ENCODE peak calls at places on chromosome 12, in eight cellular contexts. V is G401, D is naive B cell, H is heart left ventricle, T is non-pigmented ciliary epithelial cell, B is HFFc6, Y is A172, W is mesenchymal stem cell. J is an unnamed sample.

GRCh38 chr12:113222730-113223531 is 1.7 kb downstream of the TPCN1 start:
- DNase-seq in V (peak), Y (peak), W (peak), T (peak), D (peak), B (peak), H (peak), J (no peak)

GRCh38 chr12:71183018-71183417 is 25.2 kb upstream of the TSPAN8 start:
- DNase-seq in B (no peak), H (no peak), W (peak), Y (peak), V (no peak), D (no peak), T (peak), J (peak)

GRCh38 chr12:122999196-122999946 is 18.9 kb downstream of the ARL6IP4 start:
- DNase-seq in H (no peak), Y (no peak), W (no peak), V (no peak), T (no peak), D (no peak), B (no peak), J (no peak)

GRCh38 chr12:54273981-54274380 is 5.9 kb downstream of the CBX5 start:
- DNase-seq in D (no peak), T (no peak), B (no peak), V (peak), H (no peak), W (no peak), Y (no peak), J (no peak)

GRCh38 chr12:4228122-4228580 is 45.4 kb upstream of the CCND2 start:
- DNase-seq in Y (no peak), V (no peak), H (no peak), W (no peak), T (no peak), D (no peak), B (no peak), J (no peak)

GRCh38 chr12:27549801-27550652 is 26.0 kb downstream of the PPFIBP1 start:
- DNase-seq in T (peak), W (peak), V (no peak), D (no peak), Y (peak), H (peak), B (peak), J (peak)

GRCh38 chr12:11795192-11795909 is 145.9 kb downstream of the ETV6 start:
- DNase-seq in Y (no peak), V (no peak), T (no peak), W (no peak), D (no peak), H (no peak), B (no peak), J (no peak)

GRCh38 chr12:112368856-112369255 is 13.4 kb downstream of the HECTD4 start:
- DNase-seq in H (no peak), W (no peak), T (no peak), B (no peak), D (no peak), Y (no peak), V (peak), J (no peak)

GRCh38 chr12:127293507-127294310 is 973.3 kb upstream of the TMEM132C start:
- DNase-seq in B (peak), W (peak), T (no peak), H (peak), D (no peak), V (no peak), Y (peak), J (peak)

GRCh38 chr12:62805517-62805916 is 129.4 kb downstream of the PPM1H start:
- DNase-seq in W (no peak), Y (no peak), H (no peak), D (no peak), T (no peak), B (no peak), V (no peak), J (no peak)

GRCh38 chr12:97404549-97404948 is 58.1 kb upstream of the RMST start:
- DNase-seq in H (no peak), Y (peak), B (no peak), W (peak), T (peak), V (peak), D (peak), J (peak)

GRCh38 chr12:52735106-52735505 is 31.8 kb upstream of the KRT77 start:
- DNase-seq in B (no peak), W (no peak), H (no peak), D (no peak), Y (no peak), V (no peak), T (no peak), J (no peak)

GRCh38 chr12:15788266-15789214 is 648 bp downstream of the EPS8 start:
- DNase-seq in H (peak), V (peak), B (no peak), D (peak), T (no peak), W (peak), Y (peak), J (peak)

GRCh38 chr12:65460076-65460475 is 181.6 kb downstream of the MSRB3 start:
- DNase-seq in W (no peak), V (no peak), B (no peak), D (no peak), H (no peak), T (no peak), Y (no peak), J (no peak)

GRCh38 chr12:6282453-6282840 is 28.0 kb upstream of the PLEKHG6 start:
- DNase-seq in V (no peak), D (no peak), B (no peak), Y (no peak), W (no peak), H (no peak), T (no peak), J (no peak)

GRCh38 chr12:121062391-121063045 is 23.5 kb upstream of the OASL start:
- DNase-seq in T (no peak), B (no peak), V (no peak), W (no peak), D (no peak), Y (no peak), H (no peak), J (no peak)

GRCh38 chr12:122437656-122438121 is 15.2 kb upstream of the CLIP1 start:
- DNase-seq in Y (peak), W (no peak), D (no peak), B (peak), V (peak), T (no peak), H (peak), J (no peak)

GRCh38 chr12:102300824-102301461 is 103.3 kb upstream of the PMCH start:
- DNase-seq in H (no peak), Y (peak), V (no peak), W (peak), D (no peak), B (peak), T (peak), J (no peak)

GRCh38 chr12:47276253-47277070 is 196.7 kb upstream of the AMIGO2 start:
- DNase-seq in Y (peak), W (peak), T (no peak), D (peak), H (peak), V (peak), B (no peak), J (peak)

GRCh38 chr12:42589465-42590323 is at the start of gene PRICKLE1:
- DNase-seq in D (peak), V (peak), H (peak), T (no peak), Y (peak), W (peak), B (no peak), J (peak)

J was measured in HTR-8/SVneo.